ENCODE peak calls at places on chromosomes 5 and 9, in seven cellular contexts. D is mammary epithelial cell; U is stimulated activated CD4-positive, alpha-beta T cell treated with anti-CD3 and anti-CD28 coated beads, Interleukin-2, amount 100 ng/mL, for 48 hours; F is GM10248; V is fibroblast of gingiva; Q is effector CD4-positive, alpha-beta T cell; I is heart left ventricle. K is an unnamed sample.

GRCh38 chr5:2007906-2008437 is 125.2 kb upstream of the IRX4 start:
- DNase-seq in D (peak), U (no peak), F (no peak), V (no peak), Q (no peak), I (peak), K (no peak)

GRCh38 chr5:153513171-153513570 is 22.7 kb downstream of the GRIA1 start:
- DNase-seq in D (no peak), U (no peak), F (no peak), V (no peak), Q (no peak), I (no peak), K (no peak)

GRCh38 chr9:38700695-38701094 is 19.2 kb downstream of the FAM240B start:
- DNase-seq in D (peak), U (no peak), F (no peak), V (no peak), Q (no peak), I (no peak), K (no peak)

GRCh38 chr9:119500072-119500771 is 131.0 kb upstream of the BRINP1 start:
- DNase-seq in D (no peak), U (no peak), F (no peak), V (no peak), Q (no peak), I (no peak), K (no peak)

GRCh38 chr5:96885518-96886338 is 9.4 kb downstream of the ERAP2 start:
- DNase-seq in D (no peak), U (no peak), F (peak), V (no peak), Q (no peak), I (no peak), K (peak)

GRCh38 chr9:94672811-94673487 is 33.6 kb upstream of the FBP1 start:
- DNase-seq in D (peak), U (no peak), F (no peak), V (peak), Q (no peak), I (no peak), K (no peak)

GRCh38 chr5:171542504-171543150 is 123.2 kb downstream of the FGF18 start:
- DNase-seq in D (no peak), U (no peak), F (no peak), V (no peak), Q (no peak), I (peak), K (no peak)

GRCh38 chr9:21017092-21017491 is 14.3 kb downstream of the HACD4 start:
- DNase-seq in D (peak), U (no peak), F (no peak), V (no peak), Q (no peak), I (no peak), K (no peak)

GRCh38 chr5:133032852-133033742 is 6.7 kb upstream of the ZCCHC10 start:
- DNase-seq in D (no peak), U (no peak), F (peak), V (no peak), Q (no peak), I (no peak), K (peak)

GRCh38 chr9:89667730-89668129 is 62.9 kb downstream of the GADD45G start:
- DNase-seq in D (no peak), U (no peak), F (no peak), V (no peak), Q (no peak), I (no peak), K (no peak)

GRCh38 chr9:123990427-123990826 is 21.1 kb upstream of the LHX2 start:
- DNase-seq in D (no peak), U (no peak), F (no peak), V (no peak), Q (no peak), I (no peak), K (no peak)

GRCh38 chr9:111985315-111985714 is 88.7 kb downstream of the UGCG start:
- DNase-seq in D (no peak), U (no peak), F (no peak), V (no peak), Q (no peak), I (no peak), K (peak)